ENCODE peak calls at places on chromosomes 2 and 18, in six cellular contexts. E, U, M, Q, D and J are unnamed samples.

GRCh38 chr2:210250577-210250976 is 25.3 kb upstream of the ACADL start:
- DNase-seq in E (no peak), U (no peak), M (no peak), Q (no peak), D (no peak), J (no peak)

GRCh38 chr2:11103984-11104793 is 51.1 kb upstream of the SLC66A3 start:
- DNase-seq in E (no peak), U (no peak), M (no peak), Q (no peak), D (no peak), J (no peak)

GRCh38 chr2:174166261-174166660 is 82.1 kb downstream of the OLA1 start:
- DNase-seq in E (no peak), U (no peak), M (peak), Q (no peak), D (no peak), J (no peak)

GRCh38 chr18:48540329-48541025 is 1.6 kb downstream of the CTIF start:
- DNase-seq in E (peak), U (peak), M (peak), Q (peak), D (no peak), J (peak)

GRCh38 chr2:119292226-119292625 is 68.6 kb downstream of the STEAP3 start:
- DNase-seq in E (peak), U (peak), M (no peak), Q (peak), D (no peak), J (no peak)

GRCh38 chr18:78692105-78692504 is 287.5 kb upstream of the SALL3 start:
- DNase-seq in E (no peak), U (no peak), M (no peak), Q (no peak), D (no peak), J (no peak)

GRCh38 chr2:226427538-226428307 is 371.9 kb downstream of the IRS1 start:
- DNase-seq in E (peak), U (no peak), M (peak), Q (peak), D (peak), J (no peak)

GRCh38 chr2:6343076-6343475 is 522.6 kb downstream of the CMPK2 start:
- DNase-seq in E (no peak), U (no peak), M (no peak), Q (no peak), D (no peak), J (no peak)

GRCh38 chr18:35267161-35267651 is 22.8 kb downstream of the ZSCAN30 start:
- DNase-seq in E (no peak), U (peak), M (no peak), Q (peak), D (no peak), J (peak)

GRCh38 chr2:2182688-2183087 is 148.4 kb downstream of the MYT1L start:
- DNase-seq in E (no peak), U (no peak), M (no peak), Q (no peak), D (no peak), J (peak)

GRCh38 chr2:15704086-15704787 is 112.6 kb downstream of the DDX1 start:
- DNase-seq in E (no peak), U (no peak), M (no peak), Q (no peak), D (no peak), J (no peak)

GRCh38 chr2:62741954-62742722 is 36.6 kb downstream of the EHBP1 start:
- DNase-seq in E (no peak), U (no peak), M (no peak), Q (no peak), D (no peak), J (no peak)

GRCh38 chr2:111643761-111644160 is 240.2 kb downstream of the ANAPC1 start:
- DNase-seq in E (no peak), U (no peak), M (no peak), Q (no peak), D (no peak), J (no peak)

GRCh38 chr2:101032100-101032776 is 30.1 kb downstream of the RPL31 start:
- DNase-seq in E (no peak), U (no peak), M (no peak), Q (no peak), D (no peak), J (no peak)

GRCh38 chr18:48529796-48530195 is 9.0 kb upstream of the CTIF start:
- DNase-seq in E (peak), U (no peak), M (peak), Q (peak), D (peak), J (no peak)

GRCh38 chr2:240914645-240915525 is 8.7 kb downstream of the CROCC2 start:
- DNase-seq in E (no peak), U (no peak), M (no peak), Q (peak), D (no peak), J (peak)

GRCh38 chr2:111986116-111986900 is 68.8 kb upstream of the TMEM87B start:
- DNase-seq in E (peak), U (no peak), M (no peak), Q (peak), D (no peak), J (no peak)

GRCh38 chr2:113068706-113069485 is 1.1 kb downstream of the IL1F10 start:
- DNase-seq in E (no peak), U (no peak), M (peak), Q (no peak), D (peak), J (no peak)

GRCh38 chr2:150480241-150480640 is 7.2 kb downstream of the RND3 start:
- DNase-seq in E (peak), U (no peak), M (peak), Q (peak), D (no peak), J (no peak)

GRCh38 chr2:46534589-46534988 is 55.2 kb downstream of the TMEM247 start:
- DNase-seq in E (no peak), U (no peak), M (no peak), Q (no peak), D (no peak), J (peak)

DNA sequence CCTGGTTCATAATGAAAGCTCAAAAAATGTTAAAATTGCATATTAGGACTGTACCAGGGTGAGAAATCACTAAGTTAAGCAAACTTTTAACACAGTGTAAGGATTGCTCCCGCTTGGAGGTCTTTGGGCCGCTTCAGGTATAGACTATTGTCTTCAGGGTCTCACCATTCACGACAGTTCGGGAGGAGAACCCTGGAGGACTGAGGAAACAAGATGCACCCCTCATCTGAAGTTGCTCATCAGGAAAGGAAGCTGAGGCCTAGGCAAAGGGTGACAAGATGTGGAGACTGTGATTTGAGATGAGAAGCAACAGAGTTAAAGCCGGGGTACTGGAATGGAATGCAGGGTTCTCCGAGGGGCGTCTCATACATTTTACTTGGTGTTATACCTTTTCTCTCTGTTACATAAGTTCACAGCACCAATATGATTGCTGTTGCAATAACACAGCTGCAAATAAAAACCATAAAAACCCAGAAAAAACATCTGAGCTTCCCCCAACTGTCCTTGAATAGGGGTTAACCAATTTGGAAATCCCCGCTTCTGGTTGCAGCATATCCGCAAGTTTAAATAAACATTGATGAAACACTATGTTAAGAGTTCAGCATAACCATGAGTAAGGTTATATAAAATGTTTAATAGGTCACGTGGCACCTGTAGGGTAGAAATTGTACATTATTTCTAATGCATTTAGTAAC is 40.1 kb downstream of the FBXO48 start:
- DNase-seq in E (peak), U (no peak), M (no peak), Q (peak), D (no peak), J (no peak)
- H3K4me3 ChIP-seq in E (no peak), U (no peak), M (no peak), Q (no peak), D (no peak), J (no peak)

GRCh38 chr2:72142743-72143440 is 4.8 kb downstream of the CYP26B1 start:
- DNase-seq in E (peak), U (peak), M (no peak), Q (peak), D (no peak), J (peak)

GRCh38 chr2:72143441-72144356 is 4.0 kb downstream of the CYP26B1 start:
- DNase-seq in E (no peak), U (no peak), M (no peak), Q (peak), D (no peak), J (peak)

GRCh38 chr2:72144746-72145657 is 2.7 kb downstream of the CYP26B1 start:
- DNase-seq in E (no peak), U (no peak), M (peak), Q (peak), D (no peak), J (peak)

GRCh38 chr2:72145658-72146329 is 1.9 kb downstream of the CYP26B1 start:
- DNase-seq in E (no peak), U (no peak), M (no peak), Q (peak), D (no peak), J (peak)

GRCh38 chr2:72144412-72144745 is 3.3 kb downstream of the CYP26B1 start:
- DNase-seq in E (no peak), U (no peak), M (no peak), Q (no peak), D (no peak), J (no peak)
- H3K4me3 ChIP-seq in E (no peak), U (no peak), M (peak), Q (peak), D (peak), J (peak)

DNA sequence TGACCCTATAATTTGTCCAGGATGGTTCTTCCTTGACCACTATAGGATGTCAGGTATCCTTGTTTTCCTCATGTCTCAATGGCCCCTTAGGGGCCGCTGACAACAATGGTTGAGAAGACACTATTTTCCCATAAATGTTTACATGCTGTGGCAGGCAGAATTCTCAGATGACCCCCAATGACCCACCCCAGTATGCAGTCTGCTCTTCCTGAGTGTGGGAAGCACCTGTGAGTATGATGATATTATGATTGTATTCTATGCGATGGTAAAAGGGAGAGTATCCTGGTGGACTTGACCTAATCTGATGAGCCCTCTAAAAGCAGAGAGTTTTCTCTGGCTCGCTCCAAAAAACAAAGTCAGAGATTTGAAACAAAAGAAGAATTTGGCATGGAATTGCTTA is 123.1 kb upstream of the DLX2 start:
- DNase-seq in E (no peak), U (no peak), M (no peak), Q (no peak), D (no peak), J (no peak)
- H3K4me3 ChIP-seq in E (no peak), U (no peak), M (no peak), Q (no peak), D (no peak), J (no peak)

DNA sequence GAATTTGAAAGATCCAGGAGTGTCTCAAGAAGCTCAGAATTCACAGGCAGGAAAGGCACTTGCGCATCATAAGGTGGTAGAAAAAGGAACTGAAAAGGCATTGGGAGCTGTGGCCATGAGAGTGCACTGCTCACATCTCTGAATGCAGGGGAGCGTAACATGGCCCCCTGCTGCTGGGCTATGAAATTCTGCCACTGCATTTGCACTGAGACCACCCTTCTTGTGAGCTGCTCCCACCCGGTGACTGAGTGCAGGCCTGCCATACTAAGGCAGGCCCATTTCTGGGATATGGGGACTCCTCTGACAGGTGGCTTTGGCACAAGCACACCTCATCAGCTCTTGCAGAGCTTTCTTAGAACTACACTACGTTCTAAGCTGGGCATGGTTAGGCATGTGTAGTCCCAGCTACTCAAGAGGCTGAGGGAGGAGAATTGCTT is 25.3 kb upstream of the STARD7 start:
- DNase-seq in E (no peak), U (no peak), M (no peak), Q (no peak), D (no peak), J (no peak)
- H3K4me3 ChIP-seq in E (no peak), U (no peak), M (no peak), Q (no peak), D (no peak), J (no peak)

DNA sequence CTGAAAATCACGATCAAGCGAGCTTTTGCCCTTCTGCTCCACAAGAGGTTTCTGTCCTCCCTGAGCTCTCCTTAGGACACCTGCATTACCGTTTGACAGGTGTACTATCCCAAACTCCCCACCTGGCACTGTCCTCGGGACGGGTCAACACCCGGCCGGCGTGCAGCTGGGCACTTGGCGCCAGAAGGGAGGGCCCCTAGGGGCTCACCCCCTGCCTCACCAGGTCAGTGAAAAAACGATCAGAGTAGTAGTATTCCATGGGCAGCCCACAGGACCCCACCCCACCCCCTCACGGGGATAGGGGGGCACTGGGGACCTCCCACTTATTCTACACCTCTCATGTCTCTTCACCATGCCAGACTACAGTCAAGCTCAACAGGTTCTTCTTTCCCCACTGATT is 117.6 kb upstream of the ANKRD30BL start:
- DNase-seq in E (no peak), U (no peak), M (no peak), Q (no peak), D (no peak), J (no peak)
- H3K4me3 ChIP-seq in E (no peak), U (no peak), M (no peak), Q (no peak), D (no peak), J (no peak)

GRCh38 chr2:237449193-237449797 is 35.3 kb upstream of the COL6A3 start:
- DNase-seq in E (peak), U (peak), M (no peak), Q (peak), D (no peak), J (peak)

GRCh38 chr2:237451582-237452469 is 35.2 kb upstream of the MLPH start:
- DNase-seq in E (peak), U (no peak), M (no peak), Q (peak), D (no peak), J (peak)

GRCh38 chr2:237450108-237450507 is 36.1 kb upstream of the COL6A3 start:
- DNase-seq in E (no peak), U (no peak), M (no peak), Q (no peak), D (no peak), J (no peak)

GRCh38 chr2:237448626-237449025 is 34.7 kb upstream of the COL6A3 start:
- DNase-seq in E (no peak), U (no peak), M (no peak), Q (no peak), D (no peak), J (no peak)

GRCh38 chr2:237450583-237450982 is 36.5 kb upstream of the MLPH start:
- DNase-seq in E (no peak), U (no peak), M (no peak), Q (no peak), D (no peak), J (no peak)
- H3K4me3 ChIP-seq in E (no peak), U (no peak), M (no peak), Q (no peak), D (no peak), J (no peak)

DNA sequence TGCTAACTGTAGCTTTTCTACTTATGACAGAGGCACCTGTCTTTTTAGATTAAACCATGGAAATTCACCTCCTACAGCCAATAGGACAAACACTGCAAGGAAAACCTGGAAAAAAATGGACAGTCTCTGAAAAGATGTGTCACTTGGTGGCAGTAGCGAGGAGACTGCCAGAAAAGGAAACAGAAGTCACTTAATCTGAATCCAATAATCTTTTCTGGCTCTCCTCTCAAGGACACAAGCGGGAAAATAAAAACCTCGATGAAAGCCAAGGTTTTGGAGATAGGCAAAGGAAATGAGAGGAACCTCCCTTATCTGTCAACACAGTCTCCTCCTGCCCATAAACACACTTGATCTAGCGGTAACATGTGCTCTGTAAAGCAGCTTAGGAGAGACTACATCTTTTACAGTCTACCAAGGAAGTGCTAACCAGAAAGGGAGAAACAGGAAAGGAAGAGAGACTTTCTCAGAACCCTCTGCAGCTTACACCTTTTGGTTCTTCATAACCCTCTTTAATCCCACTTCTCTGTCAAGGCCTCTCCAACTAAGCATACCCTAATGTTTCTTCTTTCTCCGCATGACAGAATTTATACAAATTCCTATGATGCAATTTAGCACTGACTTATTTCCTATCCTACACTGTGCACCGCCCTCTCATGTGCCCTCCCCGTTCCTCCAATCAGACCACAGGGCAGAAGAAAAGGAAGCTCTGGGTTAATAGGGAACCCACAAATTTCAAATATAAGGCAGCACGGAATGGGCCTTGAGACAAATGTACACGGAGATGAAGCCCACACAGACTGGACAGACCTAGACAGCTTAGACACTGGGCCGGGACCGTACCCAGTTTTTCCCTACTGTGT is 52.8 kb downstream of the CLASP1 start:
- DNase-seq in E (peak), U (peak), M (peak), Q (peak), D (peak), J (peak)
- H3K4me3 ChIP-seq in E (peak), U (no peak), M (no peak), Q (peak), D (no peak), J (no peak)

GRCh38 chr2:53268626-53269025 is 499.0 kb upstream of the CHAC2 start:
- DNase-seq in E (no peak), U (no peak), M (peak), Q (no peak), D (no peak), J (no peak)

GRCh38 chr2:53268086-53268485 is 499.5 kb upstream of the CHAC2 start:
- DNase-seq in E (no peak), U (no peak), M (no peak), Q (no peak), D (no peak), J (no peak)

DNA sequence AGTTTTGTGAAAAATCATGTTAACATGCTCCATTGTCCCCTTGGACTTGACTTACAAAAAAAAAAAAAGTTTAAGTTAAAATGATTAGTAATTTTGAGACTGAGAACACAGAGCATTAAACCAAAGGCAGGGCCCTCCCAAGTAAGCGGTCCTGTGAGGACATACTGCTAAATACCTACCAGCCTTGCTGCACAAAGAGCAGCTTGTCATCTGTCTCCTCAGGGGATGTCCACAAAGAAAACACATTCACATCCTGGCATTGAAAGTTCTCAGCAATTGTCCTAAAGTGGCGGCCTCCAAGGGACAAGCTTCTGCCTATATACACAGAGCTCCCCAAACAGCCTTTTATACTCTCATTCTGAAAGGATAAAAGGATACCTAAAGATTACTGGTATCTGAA is 501.7 kb upstream of the CHAC2 start:
- DNase-seq in E (no peak), U (no peak), M (no peak), Q (no peak), D (no peak), J (no peak)
- H3K4me3 ChIP-seq in E (no peak), U (no peak), M (no peak), Q (no peak), D (no peak), J (no peak)